ENCODE peak calls at places on chromosomes 6 and 20, in seven cellular contexts. One of them, this sample, is unnamed.

GRCh38 chr6:56490994-56491393 is 151.7 kb downstream of the DST start:
- DNase-seq in progenitor cell of endocrine pancreas: no peak
- DNase-seq in NCI-H1417: no peak
- DNase-seq in A673: no peak
- DNase-seq in naive thymus-derived CD8-positive, alpha-beta T cell: no peak
- DNase-seq in GM04504: peak
- DNase-seq in BE2C: no peak
- DNase-seq in this sample: no peak

GRCh38 chr20:19783966-19784401 is 25.9 kb downstream of the RIN2 start:
- DNase-seq in A673: no peak
- DNase-seq in progenitor cell of endocrine pancreas: no peak
- DNase-seq in naive thymus-derived CD8-positive, alpha-beta T cell: no peak
- DNase-seq in BE2C: peak
- DNase-seq in GM04504: no peak
- DNase-seq in NCI-H1417: no peak
- DNase-seq in this sample: peak

GRCh38 chr6:138957903-138958302 is 30.1 kb downstream of the REPS1 start:
- DNase-seq in NCI-H1417: no peak
- DNase-seq in naive thymus-derived CD8-positive, alpha-beta T cell: no peak
- DNase-seq in A673: no peak
- DNase-seq in GM04504: no peak
- DNase-seq in progenitor cell of endocrine pancreas: no peak
- DNase-seq in BE2C: no peak
- DNase-seq in this sample: no peak

GRCh38 chr6:84282566-84282965 is 55.1 kb upstream of the CEP162 start:
- DNase-seq in A673: peak
- DNase-seq in BE2C: no peak
- DNase-seq in progenitor cell of endocrine pancreas: no peak
- DNase-seq in NCI-H1417: no peak
- DNase-seq in naive thymus-derived CD8-positive, alpha-beta T cell: no peak
- DNase-seq in GM04504: peak
- DNase-seq in this sample: peak

GRCh38 chr6:3284436-3284876 is 25.7 kb downstream of the PSMG4 start:
- DNase-seq in progenitor cell of endocrine pancreas: no peak
- DNase-seq in GM04504: no peak
- DNase-seq in NCI-H1417: peak
- DNase-seq in A673: peak
- DNase-seq in naive thymus-derived CD8-positive, alpha-beta T cell: no peak
- DNase-seq in BE2C: peak
- DNase-seq in this sample: peak

GRCh38 chr6:74434165-74434564 is 738.2 kb downstream of the CD109 start:
- DNase-seq in progenitor cell of endocrine pancreas: no peak
- DNase-seq in GM04504: no peak
- DNase-seq in NCI-H1417: no peak
- DNase-seq in naive thymus-derived CD8-positive, alpha-beta T cell: no peak
- DNase-seq in A673: no peak
- DNase-seq in BE2C: no peak
- DNase-seq in this sample: no peak

GRCh38 chr20:57449398-57450354 is 58.5 kb downstream of the RBM38 start:
- DNase-seq in naive thymus-derived CD8-positive, alpha-beta T cell: no peak
- DNase-seq in progenitor cell of endocrine pancreas: no peak
- DNase-seq in BE2C: no peak
- DNase-seq in A673: no peak
- DNase-seq in NCI-H1417: no peak
- DNase-seq in GM04504: no peak
- DNase-seq in this sample: no peak

GRCh38 chr6:100461920-100462295 is 2.8 kb downstream of the SIM1 start:
- DNase-seq in GM04504: peak
- DNase-seq in progenitor cell of endocrine pancreas: no peak
- DNase-seq in naive thymus-derived CD8-positive, alpha-beta T cell: no peak
- DNase-seq in BE2C: no peak
- DNase-seq in A673: no peak
- DNase-seq in NCI-H1417: no peak
- DNase-seq in this sample: no peak

GRCh38 chr6:30493643-30494250 is 4.4 kb downstream of the HLA-E start:
- DNase-seq in GM04504: no peak
- DNase-seq in progenitor cell of endocrine pancreas: no peak
- DNase-seq in A673: peak
- DNase-seq in BE2C: no peak
- DNase-seq in naive thymus-derived CD8-positive, alpha-beta T cell: no peak
- DNase-seq in NCI-H1417: no peak
- DNase-seq in this sample: no peak

GRCh38 chr6:42532038-42532669 is 31.7 kb upstream of the UBR2 start:
- DNase-seq in progenitor cell of endocrine pancreas: no peak
- DNase-seq in naive thymus-derived CD8-positive, alpha-beta T cell: no peak
- DNase-seq in NCI-H1417: peak
- DNase-seq in GM04504: no peak
- DNase-seq in BE2C: peak
- DNase-seq in A673: peak
- DNase-seq in this sample: peak

GRCh38 chr6:52499681-52500239 is 77.1 kb downstream of the TRAM2 start:
- DNase-seq in progenitor cell of endocrine pancreas: no peak
- DNase-seq in NCI-H1417: no peak
- DNase-seq in A673: no peak
- DNase-seq in BE2C: no peak
- DNase-seq in naive thymus-derived CD8-positive, alpha-beta T cell: no peak
- DNase-seq in GM04504: no peak
- DNase-seq in this sample: no peak

This sample was measured in NCI-H69.